ENCODE peak calls at places on chromosomes 1 and 21, in four cellular contexts. Z is AG09319, C is stomach, A is mesothelial cell of epicardium. P is an unnamed sample.

GRCh38 chr1:228900099-228900965 is 165.1 kb downstream of the RHOU start:
- DNase-seq in Z (no peak), A (no peak), C (no peak), P (no peak)

GRCh38 chr1:211876849-211877248 is 46.3 kb upstream of the LPGAT1 start:
- DNase-seq in Z (no peak), A (no peak), C (no peak), P (no peak)

GRCh38 chr21:26136686-26137085 is 33.9 kb downstream of the APP start:
- DNase-seq in Z (no peak), C (no peak), A (no peak), P (no peak)

GRCh38 chr1:35544976-35545375 is 12.2 kb downstream of the KIAA0319L start:
- DNase-seq in C (no peak), Z (no peak), A (no peak), P (peak)

GRCh38 chr1:89660086-89660946 is 27.4 kb downstream of the LRRC8C start:
- DNase-seq in Z (no peak), A (no peak), C (no peak), P (no peak)

GRCh38 chr1:47593001-47593568 is 155.2 kb downstream of the FOXD2 start:
- DNase-seq in Z (no peak), C (no peak), A (no peak), P (no peak)

GRCh38 chr1:82586473-82586872 is 785.7 kb downstream of the ADGRL2 start:
- DNase-seq in Z (no peak), A (no peak), C (no peak), P (no peak)

GRCh38 chr1:180157108-180157507 is 2.4 kb downstream of the QSOX1 start:
- DNase-seq in C (no peak), A (no peak), Z (no peak), P (no peak)

GRCh38 chr1:192003295-192004083 is 154.8 kb upstream of the RGS18 start:
- DNase-seq in A (no peak), C (no peak), Z (no peak), P (no peak)

GRCh38 chr1:201016211-201016651 is 7.3 kb downstream of the KIF21B start:
- DNase-seq in A (peak), Z (no peak), C (no peak), P (no peak)

GRCh38 chr1:19635646-19636045 is 8.5 kb upstream of the NBL1 start:
- DNase-seq in Z (no peak), A (no peak), C (no peak), P (no peak)

GRCh38 chr1:5570931-5571330 is 421.3 kb downstream of the NPHP4 start:
- DNase-seq in Z (no peak), C (no peak), A (no peak), P (no peak)

GRCh38 chr1:72282690-72283203 is 408 bp upstream of the NEGR1 start:
- DNase-seq in C (peak), A (peak), Z (peak), P (peak)

GRCh38 chr1:6447818-6448748 is 17.9 kb downstream of the TNFRSF25 start:
- DNase-seq in Z (no peak), A (no peak), C (no peak), P (peak)

GRCh38 chr21:29656504-29657227 is 283.1 kb downstream of the GRIK1 start:
- DNase-seq in Z (no peak), C (no peak), A (no peak), P (no peak)

GRCh38 chr1:29884740-29885139 is 648.4 kb downstream of the PTPRU start:
- DNase-seq in A (no peak), C (no peak), Z (no peak), P (no peak)

GRCh38 chr1:197917553-197917812 is 311 bp downstream of the LHX9 start:
- DNase-seq in C (no peak), Z (no peak), A (no peak), P (no peak)

GRCh38 chr1:197915217-197915616 is 2.0 kb upstream of the LHX9 start:
- DNase-seq in Z (no peak), A (no peak), C (no peak), P (no peak)

GRCh38 chr1:197914510-197914909 is 2.7 kb upstream of the LHX9 start:
- DNase-seq in A (no peak), C (no peak), Z (no peak), P (no peak)

GRCh38 chr1:197917813-197918646 is 858 bp downstream of the LHX9 start:
- DNase-seq in Z (no peak), A (no peak), C (no peak), P (no peak)

GRCh38 chr1:197915797-197916686 is 1.1 kb upstream of the LHX9 start:
- DNase-seq in Z (no peak), C (no peak), A (no peak), P (peak)
- TF ChIP-seq CTCF in Z (peak), C (peak), A (peak), P (peak)

DNA sequence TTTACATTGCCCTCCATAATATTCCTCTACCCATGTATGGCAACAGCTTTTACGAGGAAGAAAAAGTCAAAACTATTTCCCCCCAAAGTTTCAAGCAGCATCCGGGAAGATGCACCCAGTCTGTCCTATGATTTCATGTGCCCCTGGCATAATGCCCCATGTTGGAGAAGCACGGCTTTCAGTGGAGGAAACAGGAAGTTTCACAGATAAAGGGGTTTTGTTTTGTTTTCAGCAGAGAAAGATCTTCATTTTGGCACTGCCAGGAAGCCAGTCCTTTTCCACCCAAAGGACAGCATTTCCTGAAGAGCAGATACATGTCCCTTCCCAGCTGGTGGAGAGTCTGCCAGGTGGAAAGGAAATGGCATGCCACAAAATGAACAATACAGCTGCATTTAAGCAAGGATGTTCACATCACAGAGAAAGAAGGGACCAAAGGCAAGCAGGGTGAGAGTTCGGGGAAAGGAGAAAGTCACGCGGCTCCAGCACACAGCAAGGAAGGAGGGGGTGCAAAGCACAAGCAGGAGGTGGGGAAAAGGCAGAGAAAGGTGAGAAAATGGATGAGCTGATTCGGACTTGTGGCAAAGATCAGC is 95.3 kb upstream of the HIVEP3 start:
- DNase-seq in A (no peak), Z (no peak), C (no peak), P (no peak)
- TF ChIP-seq CTCF in A (no peak), Z (no peak), C (no peak), P (no peak)

GRCh38 chr1:98766241-98766640 is 104.7 kb downstream of the SNX7 start:
- DNase-seq in Z (no peak), C (no peak), A (no peak), P (no peak)
- TF ChIP-seq CTCF in Z (no peak), C (no peak), A (no peak), P (no peak)

DNA sequence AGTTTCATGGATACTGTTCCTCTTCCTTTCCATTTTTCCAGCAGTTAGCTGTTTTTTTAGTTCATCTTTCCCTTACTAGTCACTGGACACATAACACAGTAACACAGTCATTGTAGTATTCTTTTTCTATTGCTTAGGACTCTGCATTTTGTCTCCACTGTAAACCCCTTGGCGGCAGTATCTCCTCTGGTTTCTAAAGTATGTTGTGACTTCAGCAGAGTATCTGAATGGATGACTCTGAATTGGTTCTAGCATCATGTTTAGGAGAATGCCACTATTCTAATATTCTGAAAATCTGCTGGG is 2.2 kb downstream of the CDC7 start:
- DNase-seq in C (no peak), Z (no peak), A (no peak), P (no peak)
- TF ChIP-seq CTCF in C (no peak), Z (peak), A (no peak), P (no peak)

P was measured in Calu3.